ENCODE peak calls at places on chromosomes 3 and 15, in eight cellular contexts. One of them, this sample, is unnamed.
A peak's percentile ranks its signal among the peaks of the same experiment; 100 is the strongest.

GRCh38 chr3:178385280-178385952 is 150.8 kb upstream of the KCNMB2 start:
- DNase-seq in cardiac muscle cell: peak; percentile 48
- DNase-seq in left lung: no peak
- DNase-seq in upper lobe of right lung: no peak
- DNase-seq in GM23338: peak; percentile 61
- DNase-seq in PC-9: peak; percentile 31
- DNase-seq in heart right ventricle: no peak
- DNase-seq in stomach: no peak
- DNase-seq in this sample: no peak

GRCh38 chr3:31606453-31606852 is 73.7 kb downstream of the STT3B start:
- DNase-seq in left lung: no peak
- DNase-seq in GM23338: peak; percentile 13
- DNase-seq in cardiac muscle cell: no peak
- DNase-seq in heart right ventricle: no peak
- DNase-seq in upper lobe of right lung: no peak
- DNase-seq in stomach: no peak
- DNase-seq in PC-9: no peak
- DNase-seq in this sample: no peak

GRCh38 chr3:112341386-112341785 is 8.4 kb downstream of the CD200 start:
- DNase-seq in stomach: no peak
- DNase-seq in GM23338: no peak
- DNase-seq in upper lobe of right lung: no peak
- DNase-seq in heart right ventricle: no peak
- DNase-seq in PC-9: no peak
- DNase-seq in left lung: no peak
- DNase-seq in cardiac muscle cell: no peak
- DNase-seq in this sample: no peak

GRCh38 chr3:192571197-192571791 is 156.0 kb downstream of the FGF12 start:
- DNase-seq in upper lobe of right lung: peak; percentile 67
- DNase-seq in cardiac muscle cell: no peak
- DNase-seq in PC-9: peak; percentile 49
- DNase-seq in heart right ventricle: peak; percentile 70
- DNase-seq in stomach: peak; percentile 54
- DNase-seq in left lung: peak; percentile 79
- DNase-seq in GM23338: no peak
- DNase-seq in this sample: no peak

GRCh38 chr15:90701048-90701447 is 16.1 kb upstream of the BLM start:
- DNase-seq in upper lobe of right lung: no peak
- DNase-seq in heart right ventricle: no peak
- DNase-seq in GM23338: no peak
- DNase-seq in PC-9: no peak
- DNase-seq in stomach: no peak
- DNase-seq in cardiac muscle cell: no peak
- DNase-seq in left lung: no peak
- DNase-seq in this sample: no peak

GRCh38 chr15:95987299-95987698 is 343.2 kb upstream of the NR2F2 start:
- DNase-seq in upper lobe of right lung: no peak
- DNase-seq in left lung: no peak
- DNase-seq in heart right ventricle: no peak
- DNase-seq in PC-9: no peak
- DNase-seq in GM23338: no peak
- DNase-seq in cardiac muscle cell: no peak
- DNase-seq in stomach: no peak
- DNase-seq in this sample: no peak

GRCh38 chr3:138434276-138434874 is at the start of gene ESYT3:
- DNase-seq in upper lobe of right lung: peak; percentile 97
- DNase-seq in GM23338: peak; percentile 89
- DNase-seq in heart right ventricle: peak; percentile 57
- DNase-seq in cardiac muscle cell: peak; percentile 84
- DNase-seq in PC-9: peak; percentile 95
- DNase-seq in stomach: peak; percentile 90
- DNase-seq in left lung: peak; percentile 96
- DNase-seq in this sample: peak; percentile 94

GRCh38 chr15:36484038-36484778 is 95.2 kb upstream of the CDIN1 start:
- DNase-seq in heart right ventricle: no peak
- DNase-seq in upper lobe of right lung: no peak
- DNase-seq in PC-9: no peak
- DNase-seq in cardiac muscle cell: no peak
- DNase-seq in GM23338: no peak
- DNase-seq in stomach: no peak
- DNase-seq in left lung: no peak
- DNase-seq in this sample: no peak

GRCh38 chr3:187209501-187209900 is 12.2 kb downstream of the RTP1 start:
- DNase-seq in PC-9: no peak
- DNase-seq in heart right ventricle: no peak
- DNase-seq in cardiac muscle cell: no peak
- DNase-seq in left lung: no peak
- DNase-seq in stomach: no peak
- DNase-seq in GM23338: no peak
- DNase-seq in upper lobe of right lung: no peak
- DNase-seq in this sample: no peak

GRCh38 chr3:20692675-20693074 is 506.7 kb upstream of the SGO1 start:
- DNase-seq in stomach: no peak
- DNase-seq in cardiac muscle cell: no peak
- DNase-seq in left lung: no peak
- DNase-seq in PC-9: no peak
- DNase-seq in GM23338: no peak
- DNase-seq in upper lobe of right lung: no peak
- DNase-seq in heart right ventricle: no peak
- DNase-seq in this sample: no peak

GRCh38 chr3:50242778-50243551 is 7.0 kb downstream of the GNAI2 start:
- DNase-seq in upper lobe of right lung: peak; percentile 88
- DNase-seq in cardiac muscle cell: no peak
- DNase-seq in stomach: peak; percentile 50
- DNase-seq in left lung: peak; percentile 94
- DNase-seq in PC-9: no peak
- DNase-seq in heart right ventricle: peak; percentile 82
- DNase-seq in GM23338: peak; percentile 60
- DNase-seq in this sample: no peak

GRCh38 chr15:38308797-38309196 is 56.2 kb downstream of the SPRED1 start:
- DNase-seq in stomach: no peak
- DNase-seq in left lung: no peak
- DNase-seq in PC-9: no peak
- DNase-seq in heart right ventricle: no peak
- DNase-seq in upper lobe of right lung: no peak
- DNase-seq in cardiac muscle cell: no peak
- DNase-seq in GM23338: no peak
- DNase-seq in this sample: no peak

GRCh38 chr3:81995334-81995733 is 233.9 kb upstream of the GBE1 start:
- DNase-seq in heart right ventricle: no peak
- DNase-seq in PC-9: no peak
- DNase-seq in stomach: no peak
- DNase-seq in cardiac muscle cell: no peak
- DNase-seq in upper lobe of right lung: no peak
- DNase-seq in left lung: no peak
- DNase-seq in GM23338: peak; percentile 20
- DNase-seq in this sample: no peak

GRCh38 chr15:93274276-93274675 is 185.3 kb upstream of the RGMA start:
- DNase-seq in heart right ventricle: no peak
- DNase-seq in PC-9: no peak
- DNase-seq in upper lobe of right lung: no peak
- DNase-seq in GM23338: peak; percentile 51
- DNase-seq in left lung: no peak
- DNase-seq in stomach: no peak
- DNase-seq in cardiac muscle cell: no peak
- DNase-seq in this sample: no peak

GRCh38 chr15:94924971-94925593 is 693.7 kb downstream of the MCTP2 start:
- DNase-seq in GM23338: no peak
- DNase-seq in PC-9: no peak
- DNase-seq in left lung: no peak
- DNase-seq in cardiac muscle cell: no peak
- DNase-seq in stomach: no peak
- DNase-seq in upper lobe of right lung: no peak
- DNase-seq in heart right ventricle: no peak
- DNase-seq in this sample: no peak

GRCh38 chr3:177758131-177758530 is 560.8 kb upstream of the TBL1XR1 start:
- DNase-seq in GM23338: peak; percentile 14
- DNase-seq in upper lobe of right lung: no peak
- DNase-seq in cardiac muscle cell: no peak
- DNase-seq in left lung: no peak
- DNase-seq in stomach: no peak
- DNase-seq in heart right ventricle: no peak
- DNase-seq in PC-9: no peak
- DNase-seq in this sample: no peak

GRCh38 chr3:52144034-52144795 is 10.0 kb downstream of the POC1A start:
- DNase-seq in stomach: peak; percentile 90
- DNase-seq in heart right ventricle: peak; percentile 88
- DNase-seq in PC-9: peak; percentile 73
- DNase-seq in cardiac muscle cell: peak; percentile 89
- DNase-seq in GM23338: peak; percentile 85
- DNase-seq in left lung: peak; percentile 89
- DNase-seq in upper lobe of right lung: peak; percentile 86
- DNase-seq in this sample: peak; percentile 84

GRCh38 chr3:195899701-195900425 is 8.5 kb downstream of the TNK2 start:
- DNase-seq in cardiac muscle cell: no peak
- DNase-seq in GM23338: no peak
- DNase-seq in PC-9: no peak
- DNase-seq in left lung: peak; percentile 42
- DNase-seq in upper lobe of right lung: no peak
- DNase-seq in heart right ventricle: no peak
- DNase-seq in stomach: no peak
- DNase-seq in this sample: no peak

GRCh38 chr3:44184319-44184953 is 57.2 kb upstream of the TOPAZ1 start:
- DNase-seq in upper lobe of right lung: no peak
- DNase-seq in heart right ventricle: no peak
- DNase-seq in left lung: no peak
- DNase-seq in PC-9: no peak
- DNase-seq in GM23338: peak; percentile 18
- DNase-seq in stomach: no peak
- DNase-seq in cardiac muscle cell: no peak
- DNase-seq in this sample: no peak

DNA sequence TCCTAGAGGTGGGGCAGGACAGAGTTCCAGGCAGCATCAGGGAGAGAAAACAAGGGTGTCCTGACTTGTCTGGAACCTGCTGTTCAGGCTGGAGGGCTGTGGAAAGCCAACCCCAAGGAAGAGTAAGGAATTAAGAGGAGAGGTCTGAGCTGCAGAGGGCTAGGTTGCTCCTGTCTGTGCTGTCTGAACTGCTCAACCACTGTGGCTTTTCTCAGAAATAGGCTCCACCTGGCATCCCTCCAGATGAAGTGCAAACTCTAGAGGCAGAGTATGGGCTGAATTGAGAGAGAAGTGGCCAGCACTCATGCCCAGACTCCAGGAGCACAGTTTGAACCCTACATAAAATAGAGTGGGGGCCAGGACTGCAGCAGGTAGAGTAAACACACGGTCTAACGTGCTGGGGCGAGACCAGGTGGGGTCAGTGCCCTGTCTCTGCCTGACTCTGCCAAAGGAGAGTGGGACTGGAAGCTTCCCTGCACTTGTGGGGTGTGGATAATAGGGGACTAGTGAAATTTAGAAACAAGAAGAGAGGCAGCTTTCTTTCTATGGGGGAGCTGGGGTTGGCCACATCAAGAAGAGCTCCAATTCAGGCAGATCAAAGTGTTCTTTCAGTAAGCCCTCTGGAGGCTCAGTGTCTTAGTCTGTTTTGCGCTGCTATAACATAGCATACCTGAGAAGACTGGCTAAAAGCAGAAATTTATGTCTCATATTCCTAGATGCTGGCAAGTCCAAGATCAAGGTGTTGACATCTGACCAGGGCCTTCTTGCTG is 28.0 kb upstream of the MNS1 start:
- DNase-seq in PC-9: no peak
- DNase-seq in left lung: no peak
- DNase-seq in upper lobe of right lung: no peak
- DNase-seq in GM23338: no peak
- DNase-seq in cardiac muscle cell: no peak
- DNase-seq in heart right ventricle: no peak
- DNase-seq in stomach: no peak
- DNase-seq in this sample: no peak
- H3K4me1 ChIP-seq in PC-9: no peaks in the 10 kb centered on the region
- H3K4me1 ChIP-seq in left lung: no peaks in the 10 kb centered on the region
- H3K4me1 ChIP-seq in upper lobe of right lung: peaks cover 8% of the 10 kb centered on the region
- H3K4me1 ChIP-seq in GM23338: no peaks in the 10 kb centered on the region
- H3K4me1 ChIP-seq in cardiac muscle cell: peaks cover 8% of the 10 kb centered on the region
- H3K4me1 ChIP-seq in heart right ventricle: no peaks in the 10 kb centered on the region
- H3K4me1 ChIP-seq in stomach: no peaks in the 10 kb centered on the region
- H3K4me1 ChIP-seq in this sample: no peaks in the 10 kb centered on the region

DNA sequence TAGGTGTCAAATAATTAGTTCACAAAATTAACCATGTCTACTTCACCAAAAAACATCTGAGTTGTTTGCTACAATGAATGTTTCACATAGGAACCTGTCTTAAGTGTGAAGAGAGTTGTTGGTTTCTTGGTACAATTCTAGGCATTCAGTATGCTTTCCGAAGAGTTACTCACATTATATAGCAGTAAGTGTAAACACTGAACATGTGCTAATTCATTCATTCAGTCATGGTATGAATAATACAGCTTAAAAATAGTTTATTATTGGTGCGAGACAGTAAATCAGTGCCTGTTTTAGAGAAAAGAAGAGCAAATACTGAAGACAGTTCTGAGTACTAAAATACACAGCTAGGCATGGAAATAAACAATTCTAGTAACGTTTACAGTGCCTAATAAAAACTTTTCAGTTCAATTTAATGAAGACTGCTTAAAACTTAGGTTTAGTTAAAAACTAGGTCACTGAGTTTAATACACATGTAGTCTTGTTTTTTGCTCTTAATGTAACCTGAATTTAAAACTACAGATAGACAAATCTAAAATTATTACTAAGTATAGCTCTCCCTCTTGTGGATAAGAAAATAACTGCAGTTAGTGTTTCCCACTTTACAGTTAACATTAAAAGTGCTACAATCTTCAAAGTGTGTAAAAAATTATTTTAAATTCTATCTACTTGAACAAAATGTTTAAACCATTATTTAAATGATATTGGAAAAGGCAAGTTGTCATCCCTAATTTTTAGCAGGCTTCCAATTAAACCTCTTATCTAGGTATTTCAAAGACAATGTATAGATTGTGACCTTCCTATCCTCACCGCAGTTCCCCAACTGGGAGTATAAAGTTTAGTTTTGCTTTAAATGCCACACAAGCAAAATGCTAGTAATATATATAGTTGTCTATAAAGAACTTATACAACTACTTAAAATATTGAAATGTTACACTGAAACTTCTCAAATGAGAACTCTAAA is 20.1 kb upstream of the ZCWPW2 start:
- DNase-seq in GM23338: peak; percentile 49
- DNase-seq in left lung: no peak
- DNase-seq in cardiac muscle cell: peak; percentile 51
- DNase-seq in upper lobe of right lung: no peak
- DNase-seq in heart right ventricle: no peak
- DNase-seq in stomach: no peak
- DNase-seq in PC-9: no peak
- DNase-seq in this sample: peak; percentile 8
- TF ChIP-seq CTCF in GM23338: peak; percentile 85
- TF ChIP-seq CTCF in left lung: peak; percentile 72
- TF ChIP-seq CTCF in cardiac muscle cell: peak; percentile 58
- TF ChIP-seq CTCF in upper lobe of right lung: peak; percentile 72
- TF ChIP-seq CTCF in heart right ventricle: peak; percentile 76
- TF ChIP-seq CTCF in stomach: peak; percentile 65
- TF ChIP-seq CTCF in PC-9: peak; percentile 82
- TF ChIP-seq CTCF in this sample: no peak

GRCh38 chr3:119368243-119368800 is 74.1 kb downstream of the ARHGAP31 start:
- DNase-seq in left lung: no peak
- DNase-seq in PC-9: no peak
- DNase-seq in stomach: no peak
- DNase-seq in upper lobe of right lung: no peak
- DNase-seq in GM23338: no peak
- DNase-seq in heart right ventricle: no peak
- DNase-seq in cardiac muscle cell: no peak
- DNase-seq in this sample: no peak
- H3K36me3 ChIP-seq in left lung: no peaks in the 10 kb centered on the region
- H3K36me3 ChIP-seq in PC-9: no peaks in the 10 kb centered on the region
- H3K36me3 ChIP-seq in stomach: peaks cover 20% of the 10 kb centered on the region
- H3K36me3 ChIP-seq in upper lobe of right lung: peaks cover 60% of the 10 kb centered on the region
- H3K36me3 ChIP-seq in GM23338: no peaks in the 10 kb centered on the region
- H3K36me3 ChIP-seq in heart right ventricle: no peaks in the 10 kb centered on the region
- H3K36me3 ChIP-seq in cardiac muscle cell: peaks cover 42% of the 10 kb centered on the region
- H3K36me3 ChIP-seq in this sample: no peaks in the 10 kb centered on the region

GRCh38 chr3:8497582-8497981 is 4.0 kb upstream of the LMCD1 start:
- DNase-seq in GM23338: no peak
- DNase-seq in upper lobe of right lung: no peak
- DNase-seq in stomach: no peak
- DNase-seq in heart right ventricle: no peak
- DNase-seq in PC-9: no peak
- DNase-seq in cardiac muscle cell: no peak
- DNase-seq in left lung: no peak
- DNase-seq in this sample: peak; percentile 63
- H3K4me1 ChIP-seq in GM23338: peaks cover 46% of the 10 kb centered on the region
- H3K4me1 ChIP-seq in upper lobe of right lung: peaks cover 6% of the 10 kb centered on the region
- H3K4me1 ChIP-seq in stomach: peaks cover 7% of the 10 kb centered on the region
- H3K4me1 ChIP-seq in heart right ventricle: peaks cover 24% of the 10 kb centered on the region
- H3K4me1 ChIP-seq in PC-9: peaks cover 64% of the 10 kb centered on the region
- H3K4me1 ChIP-seq in cardiac muscle cell: peaks cover 12% of the 10 kb centered on the region
- H3K4me1 ChIP-seq in left lung: peaks cover 14% of the 10 kb centered on the region
- H3K4me1 ChIP-seq in this sample: peaks cover 57% of the 10 kb centered on the region